ENCODE peak calls at places on chromosomes 3 and 15, in nine cellular contexts. One of them, this sample, is unnamed.

GRCh38 chr15:73841756-73842590 is 31.4 kb upstream of the TBC1D21 start:
- DNase-seq in hepatocyte: no peak
- DNase-seq in mammary epithelial cell: no peak
- DNase-seq in H1: no peak
- DNase-seq in OCI-LY7: no peak
- DNase-seq in neural progenitor cell: peak; percentile 31
- DNase-seq in IMR-90: no peak
- DNase-seq in trophoblast cell: no peak
- DNase-seq in A549: no peak
- DNase-seq in this sample: no peak

GRCh38 chr3:66297260-66297863 is 76.6 kb downstream of the SLC25A26 start:
- DNase-seq in hepatocyte: no peak
- DNase-seq in mammary epithelial cell: no peak
- DNase-seq in H1: no peak
- DNase-seq in OCI-LY7: no peak
- DNase-seq in neural progenitor cell: no peak
- DNase-seq in IMR-90: peak; percentile 43
- DNase-seq in trophoblast cell: no peak
- DNase-seq in A549: no peak
- DNase-seq in this sample: no peak

GRCh38 chr3:142866841-142867631 is 21.8 kb downstream of the PCOLCE2 start:
- DNase-seq in hepatocyte: peak; percentile 60
- DNase-seq in mammary epithelial cell: peak; percentile 60
- DNase-seq in H1: peak; percentile 76
- DNase-seq in OCI-LY7: no peak
- DNase-seq in neural progenitor cell: peak; percentile 48
- DNase-seq in IMR-90: no peak
- DNase-seq in trophoblast cell: peak; percentile 76
- DNase-seq in A549: no peak
- DNase-seq in this sample: peak; percentile 31

GRCh38 chr3:156751461-156752025 is 74.6 kb upstream of the LEKR1 start:
- DNase-seq in hepatocyte: peak; percentile 53
- DNase-seq in mammary epithelial cell: peak; percentile 87
- DNase-seq in H1: peak; percentile 70
- DNase-seq in OCI-LY7: no peak
- DNase-seq in neural progenitor cell: peak; percentile 90
- DNase-seq in IMR-90: peak; percentile 79
- DNase-seq in trophoblast cell: no peak
- DNase-seq in A549: no peak
- DNase-seq in this sample: no peak

GRCh38 chr15:33021806-33022389 is 172.6 kb downstream of the FMN1 start:
- DNase-seq in hepatocyte: peak; percentile 73
- DNase-seq in mammary epithelial cell: peak; percentile 53
- DNase-seq in H1: no peak
- DNase-seq in OCI-LY7: peak; percentile 49
- DNase-seq in neural progenitor cell: peak; percentile 70
- DNase-seq in IMR-90: peak; percentile 75
- DNase-seq in trophoblast cell: peak; percentile 73
- DNase-seq in A549: peak; percentile 79
- DNase-seq in this sample: peak; percentile 48

GRCh38 chr3:118548434-118548833 is 486.2 kb downstream of the IGSF11 start:
- DNase-seq in hepatocyte: no peak
- DNase-seq in mammary epithelial cell: peak; percentile 42
- DNase-seq in H1: no peak
- DNase-seq in OCI-LY7: no peak
- DNase-seq in neural progenitor cell: no peak
- DNase-seq in IMR-90: no peak
- DNase-seq in trophoblast cell: peak; percentile 36
- DNase-seq in A549: no peak
- DNase-seq in this sample: no peak

GRCh38 chr15:42193383-42193782 is 14.7 kb downstream of the VPS39 start:
- DNase-seq in hepatocyte: no peak
- DNase-seq in mammary epithelial cell: no peak
- DNase-seq in H1: no peak
- DNase-seq in OCI-LY7: no peak
- DNase-seq in neural progenitor cell: no peak
- DNase-seq in IMR-90: no peak
- DNase-seq in trophoblast cell: no peak
- DNase-seq in A549: no peak
- DNase-seq in this sample: no peak

GRCh38 chr3:172546105-172546504 is 22.9 kb upstream of the TNFSF10 start:
- DNase-seq in hepatocyte: no peak
- DNase-seq in mammary epithelial cell: peak; percentile 94
- DNase-seq in H1: no peak
- DNase-seq in OCI-LY7: no peak
- DNase-seq in neural progenitor cell: no peak
- DNase-seq in IMR-90: no peak
- DNase-seq in trophoblast cell: peak; percentile 76
- DNase-seq in A549: no peak
- DNase-seq in this sample: no peak

GRCh38 chr3:41346698-41347097 is 147.4 kb downstream of the CTNNB1 start:
- DNase-seq in hepatocyte: no peak
- DNase-seq in mammary epithelial cell: no peak
- DNase-seq in H1: no peak
- DNase-seq in OCI-LY7: no peak
- DNase-seq in neural progenitor cell: no peak
- DNase-seq in IMR-90: peak; percentile 25
- DNase-seq in trophoblast cell: no peak
- DNase-seq in A549: no peak
- DNase-seq in this sample: no peak

GRCh38 chr3:73540969-73541740 is 83.6 kb downstream of the PDZRN3 start:
- DNase-seq in hepatocyte: no peak
- DNase-seq in mammary epithelial cell: peak; percentile 46
- DNase-seq in H1: no peak
- DNase-seq in OCI-LY7: no peak
- DNase-seq in neural progenitor cell: no peak
- DNase-seq in IMR-90: peak; percentile 60
- DNase-seq in trophoblast cell: peak; percentile 18
- DNase-seq in A549: no peak
- DNase-seq in this sample: no peak

GRCh38 chr3:46350262-46350565 is 3.7 kb upstream of the CCR2 start:
- DNase-seq in hepatocyte: no peak
- DNase-seq in mammary epithelial cell: no peak
- DNase-seq in H1: no peak
- DNase-seq in OCI-LY7: no peak
- DNase-seq in neural progenitor cell: no peak
- DNase-seq in IMR-90: no peak
- DNase-seq in trophoblast cell: no peak
- DNase-seq in A549: no peak
- DNase-seq in this sample: no peak

GRCh38 chr3:60912876-60913275 is 338.4 kb downstream of the FHIT start:
- DNase-seq in hepatocyte: no peak
- DNase-seq in mammary epithelial cell: peak; percentile 83
- DNase-seq in H1: no peak
- DNase-seq in OCI-LY7: no peak
- DNase-seq in neural progenitor cell: no peak
- DNase-seq in IMR-90: no peak
- DNase-seq in trophoblast cell: peak; percentile 20
- DNase-seq in A549: no peak
- DNase-seq in this sample: no peak

GRCh38 chr15:83304861-83305661 is 20.6 kb upstream of the BNC1 start:
- DNase-seq in hepatocyte: no peak
- DNase-seq in mammary epithelial cell: peak; percentile 93
- DNase-seq in H1: no peak
- DNase-seq in OCI-LY7: no peak
- DNase-seq in neural progenitor cell: no peak
- DNase-seq in IMR-90: peak; percentile 26
- DNase-seq in trophoblast cell: no peak
- DNase-seq in A549: no peak
- DNase-seq in this sample: no peak

GRCh38 chr15:83300826-83301225 is 16.4 kb upstream of the BNC1 start:
- DNase-seq in hepatocyte: no peak
- DNase-seq in mammary epithelial cell: peak; percentile 76
- DNase-seq in H1: no peak
- DNase-seq in OCI-LY7: no peak
- DNase-seq in neural progenitor cell: no peak
- DNase-seq in IMR-90: peak; percentile 42
- DNase-seq in trophoblast cell: no peak
- DNase-seq in A549: no peak
- DNase-seq in this sample: no peak

GRCh38 chr15:83306561-83306960 is 22.1 kb upstream of the BNC1 start:
- DNase-seq in hepatocyte: no peak
- DNase-seq in mammary epithelial cell: no peak
- DNase-seq in H1: no peak
- DNase-seq in OCI-LY7: no peak
- DNase-seq in neural progenitor cell: no peak
- DNase-seq in IMR-90: peak; percentile 50
- DNase-seq in trophoblast cell: peak; percentile 52
- DNase-seq in A549: no peak
- DNase-seq in this sample: no peak

GRCh38 chr15:83308671-83309070 is 24.2 kb upstream of the BNC1 start:
- DNase-seq in hepatocyte: no peak
- DNase-seq in mammary epithelial cell: no peak
- DNase-seq in H1: no peak
- DNase-seq in OCI-LY7: no peak
- DNase-seq in neural progenitor cell: no peak
- DNase-seq in IMR-90: no peak
- DNase-seq in trophoblast cell: no peak
- DNase-seq in A549: no peak
- DNase-seq in this sample: no peak

DNA sequence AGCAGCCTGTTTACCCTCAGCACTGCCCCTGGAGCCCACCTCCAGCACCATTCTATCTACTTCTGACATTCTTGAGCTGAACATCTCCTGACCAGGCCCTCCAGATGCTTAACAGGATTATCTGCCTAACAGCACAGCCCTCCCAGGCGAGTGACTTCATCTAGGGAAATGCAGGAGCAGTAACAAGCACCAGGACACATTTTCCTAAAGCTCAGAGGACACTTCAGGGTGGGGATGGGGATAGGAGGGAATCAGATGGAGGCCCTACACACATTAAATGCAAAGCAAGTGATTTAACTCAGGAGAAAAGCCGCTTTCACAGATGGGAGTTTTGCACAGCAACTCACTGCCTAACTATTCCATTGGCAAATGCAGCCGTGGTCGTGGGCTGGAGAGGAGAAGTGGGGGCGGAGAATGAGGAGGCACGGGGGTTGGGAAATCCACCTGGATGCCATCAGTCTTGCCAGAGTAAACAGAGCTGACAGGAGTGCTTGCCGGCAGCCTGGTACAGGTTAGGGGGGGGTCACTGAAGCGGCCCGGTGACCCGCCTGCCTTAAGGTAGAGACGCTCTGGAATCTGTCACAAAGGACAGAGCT is 21.3 kb upstream of the BNC1 start:
- DNase-seq in hepatocyte: peak; percentile 71
- DNase-seq in mammary epithelial cell: peak; percentile 83
- DNase-seq in H1: no peak
- DNase-seq in OCI-LY7: no peak
- DNase-seq in neural progenitor cell: peak; percentile 65
- DNase-seq in IMR-90: peak; percentile 57
- DNase-seq in trophoblast cell: peak; percentile 67
- DNase-seq in A549: no peak
- DNase-seq in this sample: no peak
- H3K4me2 ChIP-seq in hepatocyte: peak overlapping the region; percentile 62
- H3K4me2 ChIP-seq in mammary epithelial cell: peak overlapping the region; percentile 69
- H3K4me2 ChIP-seq in H1: peak overlapping the region; percentile 41
- H3K4me2 ChIP-seq in OCI-LY7: no peak overlapping the region
- H3K4me2 ChIP-seq in neural progenitor cell: peak overlapping the region; percentile 77
- H3K4me2 ChIP-seq in IMR-90: peak overlapping the region; percentile 62
- H3K4me2 ChIP-seq in trophoblast cell: peak overlapping the region; percentile 53
- H3K4me2 ChIP-seq in A549: peak overlapping the region; percentile 58
- H3K4me2 ChIP-seq in this sample: no peak overlapping the region

GRCh38 chr3:115683305-115683704 is 60.0 kb downstream of the GAP43 start:
- DNase-seq in hepatocyte: no peak
- DNase-seq in mammary epithelial cell: no peak
- DNase-seq in H1: no peak
- DNase-seq in OCI-LY7: no peak
- DNase-seq in neural progenitor cell: no peak
- DNase-seq in IMR-90: no peak
- DNase-seq in trophoblast cell: no peak
- DNase-seq in A549: no peak
- DNase-seq in this sample: no peak
- H3K4me1 ChIP-seq in hepatocyte: no peaks in the 10 kb centered on the region
- H3K4me1 ChIP-seq in mammary epithelial cell: no peaks in the 10 kb centered on the region
- H3K4me1 ChIP-seq in H1: no peaks in the 10 kb centered on the region
- H3K4me1 ChIP-seq in OCI-LY7: no peaks in the 10 kb centered on the region
- H3K4me1 ChIP-seq in neural progenitor cell: no peaks in the 10 kb centered on the region
- H3K4me1 ChIP-seq in IMR-90: no peaks in the 10 kb centered on the region
- H3K4me1 ChIP-seq in trophoblast cell: no peaks in the 10 kb centered on the region
- H3K4me1 ChIP-seq in A549: no peaks in the 10 kb centered on the region
- H3K4me1 ChIP-seq in this sample: no peaks in the 10 kb centered on the region

DNA sequence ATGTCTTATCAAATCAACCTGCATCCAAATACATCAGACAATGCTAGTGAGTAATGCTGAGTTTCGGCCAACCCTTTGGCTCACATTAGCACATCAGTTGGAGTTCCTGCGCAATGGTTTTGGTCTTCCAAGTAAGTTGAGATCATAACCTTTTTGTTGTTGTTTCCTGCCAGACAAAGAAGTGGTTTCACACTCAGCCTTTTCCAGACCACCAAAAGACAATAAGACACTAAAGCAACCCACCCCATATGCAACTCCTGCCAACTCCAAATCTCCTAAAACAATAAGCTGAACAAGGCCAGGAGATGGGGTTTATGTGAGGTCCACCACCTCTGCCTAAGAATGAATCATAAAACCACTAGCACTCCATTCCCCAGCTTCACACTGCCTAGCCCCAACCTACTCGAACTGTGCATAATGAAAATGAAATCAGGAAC is 177.0 kb downstream of the ERC2 start:
- DNase-seq in hepatocyte: no peak
- DNase-seq in mammary epithelial cell: peak; percentile 70
- DNase-seq in H1: no peak
- DNase-seq in OCI-LY7: no peak
- DNase-seq in neural progenitor cell: no peak
- DNase-seq in IMR-90: no peak
- DNase-seq in trophoblast cell: no peak
- DNase-seq in A549: no peak
- DNase-seq in this sample: no peak
- H3K4me2 ChIP-seq in hepatocyte: no peak overlapping the region
- H3K4me2 ChIP-seq in mammary epithelial cell: no peak overlapping the region
- H3K4me2 ChIP-seq in H1: no peak overlapping the region
- H3K4me2 ChIP-seq in OCI-LY7: no peak overlapping the region
- H3K4me2 ChIP-seq in neural progenitor cell: no peak overlapping the region
- H3K4me2 ChIP-seq in IMR-90: no peak overlapping the region
- H3K4me2 ChIP-seq in trophoblast cell: no peak overlapping the region
- H3K4me2 ChIP-seq in A549: no peak overlapping the region
- H3K4me2 ChIP-seq in this sample: no peak overlapping the region

GRCh38 chr3:150759947-150760346 is 3.0 kb downstream of the SIAH2 start:
- DNase-seq in hepatocyte: no peak
- DNase-seq in mammary epithelial cell: no peak
- DNase-seq in H1: no peak
- DNase-seq in OCI-LY7: no peak
- DNase-seq in neural progenitor cell: no peak
- DNase-seq in IMR-90: no peak
- DNase-seq in trophoblast cell: no peak
- DNase-seq in A549: no peak
- DNase-seq in this sample: no peak
- H3K4me1 ChIP-seq in hepatocyte: peaks cover 48% of the 10 kb centered on the region
- H3K4me1 ChIP-seq in mammary epithelial cell: peaks cover 24% of the 10 kb centered on the region
- H3K4me1 ChIP-seq in H1: peaks cover 5% of the 10 kb centered on the region
- H3K4me1 ChIP-seq in OCI-LY7: peaks cover 44% of the 10 kb centered on the region
- H3K4me1 ChIP-seq in neural progenitor cell: peaks cover 19% of the 10 kb centered on the region
- H3K4me1 ChIP-seq in IMR-90: peaks cover 9% of the 10 kb centered on the region
- H3K4me1 ChIP-seq in trophoblast cell: peaks cover 12% of the 10 kb centered on the region
- H3K4me1 ChIP-seq in A549: peaks cover 24% of the 10 kb centered on the region
- H3K4me1 ChIP-seq in this sample: peaks cover 16% of the 10 kb centered on the region

This sample was measured in K562.